ENCODE peak calls at places on chromosomes 6 and 20, in five cellular contexts. L is D341Med; T is stimulated activated CD8-positive, alpha-beta memory T cell treated with anti-CD3 and anti-CD28 coated beads, Interleukin-2, amount 100 ng/mL, for 1 hour; V is stomach; X is AG10803. O is an unnamed sample.

GRCh38 chr6:133241901-133242760 is 974 bp downstream of the EYA4 start:
- DNase-seq in L (peak; percentile 34), T (no peak), V (no peak), X (no peak), O (no peak)

GRCh38 chr6:150250826-150251225 is 108.0 kb downstream of the PPP1R14C start:
- DNase-seq in L (no peak), T (no peak), V (no peak), X (peak; percentile 85), O (no peak)

GRCh38 chr20:44407402-44408184 is 52.1 kb downstream of the HNF4A start:
- DNase-seq in L (no peak), T (no peak), V (peak; percentile 78), X (peak; percentile 17), O (no peak)

GRCh38 chr6:21323577-21323976 is 270.0 kb upstream of the SOX4 start:
- DNase-seq in L (no peak), T (no peak), V (no peak), X (no peak), O (no peak)

GRCh38 chr6:39876111-39876510 is 58.2 kb downstream of the MOCS1 start:
- DNase-seq in L (no peak), T (no peak), V (no peak), X (no peak), O (no peak)

GRCh38 chr20:39112196-39112743 is 150.1 kb downstream of the DHX35 start:
- DNase-seq in L (peak; percentile 78), T (no peak), V (peak; percentile 71), X (peak; percentile 12), O (peak; percentile 38)

GRCh38 chr20:2688041-2688591 is 4.5 kb upstream of the EBF4 start:
- DNase-seq in L (peak; percentile 72), T (peak; percentile 65), V (peak; percentile 66), X (no peak), O (peak; percentile 48)

GRCh38 chr6:56481957-56482356 is 160.7 kb downstream of the DST start:
- DNase-seq in L (no peak), T (no peak), V (no peak), X (no peak), O (no peak)